ENCODE peak calls at places on chromosomes 12 and 14, in seven cellular contexts. J, N, T, A, W, K and S are unnamed samples.

GRCh38 chr12:103326190-103326589 is 169.6 kb downstream of the C12orf42 start:
- DNase-seq in W (no peak), K (no peak), N (no peak), A (no peak), T (no peak), J (peak; percentile 72), S (peak; percentile 43)

GRCh38 chr12:25929096-25929637 is 29.3 kb upstream of the RASSF8 start:
- DNase-seq in A (no peak), T (no peak), W (no peak), K (no peak), J (no peak), N (no peak), S (no peak)

GRCh38 chr12:11658796-11659195 is 9.3 kb downstream of the ETV6 start:
- DNase-seq in K (peak; percentile 41), T (no peak), A (peak; percentile 65), J (peak; percentile 24), W (no peak), N (no peak), S (no peak)

GRCh38 chr12:89864419-89864818 is 155.8 kb upstream of the ATP2B1 start:
- DNase-seq in N (no peak), K (no peak), W (no peak), T (no peak), A (no peak), J (no peak), S (no peak)

GRCh38 chr14:102056694-102057442 is 30.0 kb downstream of the HSP90AA1 start:
- DNase-seq in J (no peak), K (no peak), W (no peak), T (no peak), A (no peak), N (no peak), S (no peak)

GRCh38 chr12:109715310-109716091 is 1.9 kb downstream of the FAM222A start:
- DNase-seq in J (peak; percentile 83), N (no peak), K (no peak), A (no peak), W (no peak), T (no peak), S (no peak)

GRCh38 chr14:34201909-34202622 is 251.2 kb upstream of the EGLN3 start:
- DNase-seq in A (no peak), K (no peak), N (no peak), J (no peak), T (no peak), W (no peak), S (no peak)

GRCh38 chr14:92325835-92326234 is 2.9 kb downstream of the SLC24A4 start:
- DNase-seq in W (no peak), T (no peak), N (no peak), K (no peak), J (peak; percentile 52), A (no peak), S (no peak)

GRCh38 chr12:82605115-82605514 is 81.6 kb upstream of the TMTC2 start:
- DNase-seq in W (no peak), K (no peak), J (no peak), N (no peak), A (no peak), T (no peak), S (no peak)

GRCh38 chr14:24366664-24367505 is 1.1 kb upstream of the NFATC4 start:
- DNase-seq in J (peak; percentile 99), K (peak; percentile 80), W (no peak), A (peak; percentile 42), T (peak; percentile 95), N (peak; percentile 21), S (peak; percentile 96)

GRCh38 chr12:93378373-93379310 is 917 bp downstream of the NUDT4 start:
- DNase-seq in T (no peak), J (peak; percentile 83), W (peak; percentile 68), N (peak; percentile 60), K (no peak), A (no peak), S (peak; percentile 49)

GRCh38 chr12:71592841-71593240 is 70.8 kb downstream of the ZFC3H1 start:
- DNase-seq in J (no peak), W (no peak), N (no peak), A (no peak), K (no peak), T (no peak), S (no peak)

GRCh38 chr12:123055281-123055766 is 74.8 kb downstream of the ARL6IP4 start:
- DNase-seq in A (no peak), J (no peak), T (no peak), N (no peak), W (no peak), K (no peak), S (no peak)

GRCh38 chr14:38951451-38951850 is 151.6 kb downstream of the SEC23A start:
- DNase-seq in J (no peak), N (no peak), T (no peak), A (peak; percentile 30), K (peak; percentile 52), W (no peak), S (no peak)

GRCh38 chr14:27050195-27050594 is 452.4 kb upstream of the NOVA1 start:
- DNase-seq in K (no peak), J (no peak), N (no peak), W (no peak), T (no peak), A (no peak), S (no peak)

GRCh38 chr14:102819176-102819628 is 42.0 kb downstream of the TRAF3 start:
- DNase-seq in J (no peak), W (peak; percentile 85), N (peak; percentile 34), K (no peak), T (no peak), A (no peak), S (no peak)

GRCh38 chr14:61188936-61189808 is 92.0 kb downstream of the TMEM30B start:
- DNase-seq in N (no peak), W (peak; percentile 14), J (peak; percentile 91), K (no peak), T (no peak), A (no peak), S (peak; percentile 78)